ENCODE peak calls at places on chromosome 11, in nine cellular contexts. J is HS-5; I is NCI-H460; M is brain microvascular endothelial cell; P is NCI-H1105 treated with DMSO at 0.1 percent for 48 hours; W is fibroblast of mammary gland; D is activated naive CD4-positive, alpha-beta T cell; C is sciatic nerve; Q is stromal cell of bone marrow. F is an unnamed sample.

GRCh38 chr11:103808246-103808645 is 228.2 kb upstream of the DDI1 start:
- DNase-seq in C (no peak), J (no peak), M (no peak), Q (no peak), W (no peak), P (no peak), I (no peak), D (no peak), F (no peak)

GRCh38 chr11:39786682-39787081 is 1672.8 kb downstream of the LRRC4C start:
- DNase-seq in C (no peak), P (no peak), W (no peak), J (no peak), M (no peak), D (no peak), Q (no peak), I (no peak), F (no peak)

GRCh38 chr11:19474954-19475811 is 234.4 kb upstream of the E2F8 start:
- DNase-seq in I (no peak), C (no peak), D (no peak), Q (no peak), M (no peak), W (no peak), J (no peak), P (no peak), F (no peak)

GRCh38 chr11:4983851-4984250 is 10.8 kb upstream of the OR51L1 start:
- DNase-seq in J (no peak), D (no peak), Q (no peak), C (no peak), P (no peak), W (no peak), M (no peak), I (no peak), F (no peak)

GRCh38 chr11:13261600-13262061 is 16.0 kb upstream of the BMAL1 start:
- DNase-seq in C (no peak), P (no peak), J (peak), I (peak), D (no peak), Q (peak), W (peak), M (peak), F (peak)

GRCh38 chr11:94822080-94822479 is 53.9 kb downstream of the AMOTL1 start:
- DNase-seq in C (no peak), I (no peak), Q (no peak), M (no peak), J (no peak), D (no peak), W (no peak), P (peak), F (no peak)

GRCh38 chr11:104830080-104830479 is 68.2 kb downstream of the CASP12 start:
- DNase-seq in Q (peak), W (peak), C (no peak), I (no peak), P (no peak), M (peak), J (peak), D (no peak), F (no peak)

GRCh38 chr11:6251120-6251733 is 8.4 kb upstream of the CCKBR start:
- DNase-seq in M (peak), D (peak), J (no peak), P (peak), C (peak), Q (peak), W (peak), I (peak), F (peak)

GRCh38 chr11:77401486-77402217 is 72.2 kb downstream of the PAK1 start:
- DNase-seq in C (no peak), M (no peak), I (no peak), D (no peak), W (no peak), P (peak), Q (no peak), J (no peak), F (no peak)

GRCh38 chr11:16917941-16918340 is 96.3 kb downstream of the PLEKHA7 start:
- DNase-seq in I (no peak), Q (no peak), M (peak), C (no peak), W (no peak), J (no peak), D (no peak), P (no peak), F (no peak)

GRCh38 chr11:15629690-15630321 is 515.1 kb downstream of the INSC start:
- DNase-seq in P (no peak), I (peak), Q (no peak), J (no peak), M (peak), C (no peak), D (no peak), W (no peak), F (no peak)

GRCh38 chr11:88489030-88489429 is 151.5 kb upstream of the CTSC start:
- DNase-seq in M (no peak), J (no peak), C (no peak), P (no peak), D (no peak), W (peak), I (no peak), Q (no peak), F (no peak)

GRCh38 chr11:118790357-118791014 is 478 bp downstream of the DDX6 start:
- DNase-seq in D (peak), M (peak), Q (peak), W (peak), C (peak), I (peak), P (peak), J (peak), F (no peak)

GRCh38 chr11:116731097-116731761 is 41.6 kb downstream of the BUD13 start:
- DNase-seq in P (peak), D (no peak), I (no peak), M (no peak), W (no peak), Q (no peak), C (peak), J (no peak), F (no peak)

GRCh38 chr11:17333799-17334586 is 17.6 kb upstream of the NCR3LG1 start:
- DNase-seq in J (no peak), W (no peak), D (no peak), Q (no peak), I (no peak), M (no peak), P (no peak), C (no peak), F (no peak)

GRCh38 chr11:109308551-109308950 is 113.4 kb upstream of the C11orf87 start:
- DNase-seq in W (no peak), D (no peak), C (no peak), I (no peak), M (no peak), J (no peak), Q (no peak), P (no peak), F (no peak)

GRCh38 chr11:118434123-118434552 is 2.2 kb upstream of the KMT2A start:
- DNase-seq in P (peak), C (no peak), W (peak), Q (no peak), I (no peak), J (no peak), D (no peak), M (no peak), F (no peak)

GRCh38 chr11:75270896-75271415 is 30.4 kb downstream of the TPBGL start:
- DNase-seq in P (peak), C (peak), J (no peak), I (no peak), D (no peak), Q (no peak), M (no peak), W (peak), F (no peak)

GRCh38 chr11:129700701-129701100 is 114.9 kb upstream of the TMEM45B start:
- DNase-seq in J (no peak), W (no peak), I (no peak), D (no peak), C (no peak), M (no peak), Q (no peak), P (no peak), F (no peak)

GRCh38 chr11:114309517-114309916 is 13.3 kb downstream of the NNMT start:
- DNase-seq in I (no peak), J (no peak), Q (no peak), P (no peak), M (no peak), D (no peak), W (no peak), C (no peak), F (no peak)

GRCh38 chr11:128458316-128458715 is 129.0 kb downstream of the ETS1 start:
- DNase-seq in J (peak), C (no peak), D (no peak), P (no peak), W (peak), M (peak), I (no peak), Q (no peak), F (peak)

GRCh38 chr11:64500176-64501013 is 90.6 kb upstream of the SLC22A12 start:
- DNase-seq in C (peak), W (peak), Q (no peak), I (no peak), M (no peak), P (no peak), J (no peak), D (no peak), F (no peak)

GRCh38 chr11:123045101-123045500 is 16.8 kb downstream of the HSPA8 start:
- DNase-seq in W (no peak), I (no peak), M (no peak), Q (no peak), C (no peak), P (no peak), D (no peak), J (no peak), F (no peak)

GRCh38 chr11:71341173-71341572 is 88.8 kb upstream of the SHANK2 start:
- DNase-seq in M (no peak), J (no peak), W (no peak), P (no peak), Q (no peak), D (no peak), I (no peak), C (peak), F (no peak)

GRCh38 chr11:65420506-65421203 is 1.9 kb upstream of the NEAT1 start:
- DNase-seq in D (no peak), I (no peak), M (no peak), W (no peak), Q (no peak), J (no peak), P (no peak), C (peak), F (no peak)

GRCh38 chr11:67056640-67057409 is at the start of gene RHOD:
- DNase-seq in Q (no peak), I (no peak), W (no peak), M (no peak), J (no peak), C (no peak), P (no peak), D (no peak), F (no peak)

GRCh38 chr11:89463381-89463780 is 27.8 kb downstream of the NOX4 start:
- DNase-seq in Q (no peak), I (no peak), C (no peak), J (no peak), P (peak), W (no peak), M (no peak), D (no peak), F (no peak)

GRCh38 chr11:25094085-25094802 is 597.4 kb downstream of the LUZP2 start:
- DNase-seq in D (no peak), Q (no peak), W (no peak), I (no peak), J (no peak), C (no peak), M (no peak), P (no peak), F (no peak)

GRCh38 chr11:119056397-119056999 is 507 bp downstream of the HYOU1 start:
- DNase-seq in Q (no peak), M (no peak), D (peak), J (no peak), C (peak), P (peak), W (no peak), I (no peak), F (no peak)

F was measured in Panc1.